ENCODE peak calls at places on chromosomes 13 and 19, in nine cellular contexts. W is heart right ventricle, R is tibial nerve, V is testis, P is thoracic aorta, X is tibial artery, K is left ventricle myocardium inferior, Q is A549, C is H1. N is an unnamed sample.

GRCh38 chr13:81393686-81394085 is 1052.8 kb upstream of the SPRY2 start:
- DNase-seq in X (no peak), V (no peak), C (no peak), R (no peak), P (no peak), W (no peak), Q (no peak), K (no peak), N (no peak)

GRCh38 chr19:56117376-56117884 is 3.7 kb downstream of the ZNF787 start:
- DNase-seq in P (no peak), V (no peak), W (no peak), Q (no peak), C (no peak), X (no peak), R (no peak), K (no peak), N (no peak)

GRCh38 chr19:50050406-50051223 is 24.8 kb downstream of the ZNF473 start:
- DNase-seq in P (peak), Q (peak), K (peak), W (peak), C (peak), V (peak), X (peak), R (peak), N (peak)

GRCh38 chr19:41302624-41303351 is 7.2 kb upstream of the CCDC97 start:
- DNase-seq in W (no peak), R (no peak), Q (no peak), X (peak), C (no peak), V (no peak), P (no peak), K (no peak), N (no peak)

GRCh38 chr19:38213911-38214625 is 10.0 kb downstream of the DPF1 start:
- DNase-seq in C (no peak), X (no peak), Q (peak), K (no peak), P (no peak), V (no peak), R (no peak), W (no peak), N (peak)

GRCh38 chr19:10105241-10106099 is 692 bp upstream of the PPAN start:
- DNase-seq in X (no peak), W (no peak), C (no peak), Q (no peak), V (no peak), K (no peak), R (no peak), P (no peak), N (no peak)

GRCh38 chr19:1154731-1155351 is 19.2 kb downstream of the SBNO2 start:
- DNase-seq in W (peak), C (no peak), X (peak), P (peak), Q (peak), K (peak), R (peak), V (peak), N (peak)

GRCh38 chr13:41222259-41222852 is 28.0 kb upstream of the KBTBD7 start:
- DNase-seq in Q (peak), C (peak), P (no peak), R (peak), V (peak), W (peak), X (peak), K (no peak), N (no peak)

GRCh38 chr19:10979950-10980349 is 19.1 kb downstream of the SMARCA4 start:
- DNase-seq in P (no peak), X (peak), V (no peak), W (no peak), K (no peak), C (no peak), Q (no peak), R (no peak), N (no peak)

GRCh38 chr13:45967589-45967988 is 85.0 kb downstream of the ZC3H13 start:
- DNase-seq in V (no peak), P (no peak), Q (no peak), W (no peak), C (no peak), R (no peak), X (no peak), K (no peak), N (no peak)

GRCh38 chr19:16660763-16661479 is at the start of gene TMEM38A:
- DNase-seq in V (peak), R (no peak), K (peak), W (peak), P (no peak), Q (no peak), X (peak), C (peak), N (peak)

GRCh38 chr13:113635709-113636108 is 22.3 kb downstream of the ATP4B start:
- DNase-seq in K (peak), X (no peak), C (no peak), P (no peak), W (no peak), Q (no peak), R (no peak), V (no peak), N (no peak)

GRCh38 chr13:110593430-110594130 is 21.8 kb upstream of the NAXD start:
- DNase-seq in Q (peak), V (no peak), K (no peak), X (no peak), C (no peak), R (peak), P (no peak), W (no peak), N (no peak)

GRCh38 chr19:40539070-40539469 is 37.6 kb upstream of the SHKBP1 start:
- DNase-seq in X (no peak), K (no peak), W (no peak), V (no peak), P (no peak), C (no peak), R (no peak), Q (peak), N (no peak)

GRCh38 chr13:100573121-100573520 is 15.5 kb downstream of the GGACT start:
- DNase-seq in C (peak), P (no peak), X (peak), V (peak), W (peak), Q (peak), K (peak), R (peak), N (peak)

GRCh38 chr19:42267644-42268141 is 1.4 kb upstream of the CIC start:
- DNase-seq in X (no peak), C (no peak), P (no peak), V (no peak), W (no peak), R (no peak), K (no peak), Q (no peak), N (no peak)

GRCh38 chr13:78784017-78784745 is 125.2 kb upstream of the OBI1 start:
- DNase-seq in C (no peak), X (no peak), Q (no peak), K (no peak), V (no peak), W (no peak), R (no peak), P (no peak), N (no peak)

GRCh38 chr19:4326837-4327251 is 11.8 kb downstream of the STAP2 start:
- DNase-seq in C (peak), X (no peak), V (no peak), K (no peak), Q (no peak), W (no peak), R (no peak), P (no peak), N (no peak)

GRCh38 chr13:109616021-109616420 is 170.4 kb downstream of the IRS2 start:
- DNase-seq in R (no peak), K (no peak), X (no peak), W (no peak), P (no peak), Q (no peak), V (no peak), C (no peak), N (no peak)

GRCh38 chr19:9565900-9566705 is 18.2 kb downstream of the ZNF121 start:
- DNase-seq in W (no peak), K (no peak), R (no peak), C (no peak), Q (peak), P (no peak), X (no peak), V (no peak), N (no peak)

GRCh38 chr19:15871570-15871969 is 26.3 kb downstream of the CYP4F2 start:
- DNase-seq in P (no peak), Q (no peak), W (no peak), K (no peak), C (no peak), X (no peak), R (no peak), V (no peak), N (no peak)

GRCh38 chr13:100872761-100873160 is 198.2 kb upstream of the TMTC4 start:
- DNase-seq in V (no peak), Q (no peak), W (no peak), K (no peak), X (no peak), P (no peak), C (no peak), R (no peak), N (no peak)

GRCh38 chr19:19064811-19065745 is 1.3 kb downstream of the SLC25A42 start:
- DNase-seq in V (no peak), P (no peak), R (no peak), C (no peak), W (no peak), X (no peak), Q (no peak), K (no peak), N (peak)

GRCh38 chr19:54063350-54064078 is at the start of gene VSTM1:
- DNase-seq in K (no peak), V (no peak), X (no peak), P (no peak), Q (no peak), R (no peak), W (no peak), C (no peak), N (no peak)

GRCh38 chr19:55189424-55189823 is 9.3 kb upstream of the SYT5 start:
- DNase-seq in R (no peak), K (peak), P (no peak), V (no peak), Q (peak), X (peak), C (no peak), W (peak), N (peak)

GRCh38 chr13:68727165-68727564 is 1380.5 kb upstream of the ATXN8OS start:
- DNase-seq in K (no peak), R (no peak), X (no peak), V (no peak), P (no peak), W (no peak), Q (no peak), C (no peak), N (no peak)

GRCh38 chr19:50720921-50721291 is 1.3 kb upstream of the SHANK1 start:
- DNase-seq in W (no peak), R (no peak), V (no peak), C (peak), K (no peak), X (no peak), P (no peak), Q (peak), N (no peak)

GRCh38 chr13:109764474-109765292 is 21.7 kb downstream of the IRS2 start:
- DNase-seq in V (no peak), K (no peak), W (no peak), Q (no peak), X (no peak), P (no peak), R (no peak), C (no peak), N (peak)

GRCh38 chr19:28878862-28879566 is 333.9 kb downstream of the UQCRFS1 start:
- DNase-seq in C (peak), P (peak), V (peak), K (peak), X (peak), Q (peak), R (peak), W (peak), N (peak)

GRCh38 chr19:41226053-41226873 is 7.2 kb downstream of the AXL start:
- DNase-seq in V (peak), W (peak), P (peak), X (peak), K (peak), Q (peak), C (peak), R (peak), N (no peak)

GRCh38 chr13:99984463-99985242 is 3.1 kb downstream of the ZIC2 start:
- DNase-seq in X (no peak), V (no peak), W (no peak), C (peak), P (no peak), R (no peak), K (no peak), Q (peak), N (no peak)

GRCh38 chr19:11382898-11383705 is 1.0 kb downstream of the EPOR start:
- DNase-seq in W (peak), K (peak), R (peak), V (peak), C (peak), X (peak), P (no peak), Q (peak), N (no peak)

GRCh38 chr13:31377946-31378345 is 178.2 kb downstream of the B3GLCT start:
- DNase-seq in R (no peak), C (no peak), K (no peak), P (no peak), W (no peak), V (no peak), X (no peak), Q (no peak), N (no peak)

DNA sequence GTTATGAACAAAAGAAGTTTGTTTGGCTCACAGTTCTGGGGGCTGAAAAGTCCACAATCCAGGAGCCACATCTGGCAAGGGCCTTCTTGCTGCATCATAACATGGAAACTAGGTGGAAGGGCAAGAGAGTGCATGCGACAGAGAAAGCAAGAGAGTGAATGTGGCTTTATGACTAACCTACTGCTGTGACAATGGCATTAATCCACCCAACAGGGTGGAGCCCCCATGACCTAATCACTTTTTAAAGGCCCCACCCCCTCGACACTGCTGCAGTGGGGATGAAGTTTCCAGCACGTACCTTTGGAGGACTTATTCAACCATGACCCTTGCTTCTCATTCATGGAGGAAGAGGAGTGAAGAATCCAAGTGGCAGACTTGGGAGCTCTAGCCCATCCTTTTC is 30.0 kb upstream of the RFXAP start:
- DNase-seq in X (no peak), C (no peak), Q (no peak), W (no peak), P (no peak), K (no peak), V (no peak), R (no peak), N (no peak)
- TF ChIP-seq CTCF in X (no peak), C (no peak), Q (no peak), W (no peak), P (no peak), K (no peak), V (no peak), R (no peak), N (no peak)

GRCh38 chr19:3315676-3315973 is 50.8 kb upstream of the NFIC start:
- DNase-seq in X (no peak), Q (no peak), R (no peak), V (no peak), P (no peak), C (no peak), W (no peak), K (no peak), N (no peak)
- H3K27ac ChIP-seq in X (no peak), Q (no peak), R (no peak), V (no peak), P (no peak), C (no peak), W (no peak), K (no peak), N (no peak)

GRCh38 chr19:13027031-13027430 is 31.8 kb downstream of the NFIX start:
- DNase-seq in K (no peak), P (no peak), Q (no peak), C (no peak), R (no peak), W (no peak), X (no peak), V (no peak), N (no peak)

GRCh38 chr19:13024126-13024957 is 29.1 kb downstream of the NFIX start:
- DNase-seq in K (no peak), X (no peak), Q (no peak), P (no peak), C (no peak), W (no peak), R (no peak), V (no peak), N (peak)

GRCh38 chr19:13024958-13025653 is 29.8 kb downstream of the NFIX start:
- DNase-seq in C (peak), P (no peak), X (no peak), K (no peak), Q (no peak), W (no peak), R (no peak), V (no peak), N (no peak)

GRCh38 chr19:13026478-13026999 is 31.3 kb downstream of the NFIX start:
- DNase-seq in W (no peak), R (no peak), V (no peak), C (no peak), Q (peak), X (no peak), K (no peak), P (no peak), N (no peak)

DNA sequence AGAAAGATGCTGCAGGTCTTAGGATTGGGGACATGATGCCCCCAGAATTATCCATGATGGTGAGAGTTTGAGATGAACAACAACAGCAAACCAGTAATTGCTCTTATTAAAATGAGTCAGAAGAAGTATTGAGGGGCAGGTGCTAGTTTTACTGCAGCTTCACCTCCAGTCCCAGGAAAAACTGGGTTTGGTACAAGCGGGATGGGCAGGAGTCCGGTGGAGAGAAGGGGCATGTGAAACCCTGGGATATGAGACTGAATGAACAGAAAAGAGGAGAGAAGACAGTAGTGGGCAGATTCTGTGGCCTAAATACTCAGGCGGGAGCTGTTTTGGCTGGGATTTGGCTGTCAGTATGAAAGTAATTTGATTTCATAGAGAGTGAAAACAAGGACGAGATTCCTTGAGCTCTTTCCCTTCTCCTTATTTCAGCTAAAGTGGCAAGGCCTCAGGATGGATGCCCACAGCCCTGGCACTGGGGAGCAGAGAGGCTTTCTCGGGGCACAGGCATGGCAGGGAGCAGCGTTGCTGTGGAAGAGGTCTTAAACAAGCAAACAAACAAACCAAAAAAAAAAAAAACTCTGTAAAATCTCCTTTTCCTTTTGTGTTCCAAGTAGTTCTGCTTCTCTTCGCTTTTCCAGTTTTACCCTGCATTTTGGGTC is 30.7 kb downstream of the NFIX start:
- DNase-seq in Q (no peak), W (no peak), K (no peak), V (no peak), X (no peak), C (no peak), P (no peak), R (no peak), N (no peak)
- TF ChIP-seq CTCF in Q (no peak), W (no peak), K (no peak), V (no peak), X (no peak), C (no peak), P (no peak), R (no peak), N (no peak)

DNA sequence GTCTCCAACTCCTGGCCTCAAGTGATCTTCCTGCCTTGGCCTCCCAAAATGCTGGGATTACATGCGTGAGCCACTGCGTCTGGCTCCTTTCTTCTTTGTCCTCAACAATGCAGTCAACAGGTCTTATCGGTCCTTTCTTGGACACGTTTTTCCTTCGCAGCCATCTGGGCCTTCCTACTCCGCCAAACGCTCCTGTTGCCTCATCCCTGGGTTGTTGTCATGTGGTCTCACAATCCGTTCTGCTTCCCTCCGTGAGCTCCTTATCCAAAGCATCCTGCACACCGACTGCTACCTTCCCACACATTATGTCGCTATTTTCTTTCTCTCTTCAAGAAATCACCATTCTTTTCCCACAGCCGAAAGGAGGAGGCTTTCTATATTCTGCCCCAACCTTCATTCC is 306.8 kb downstream of the DCLK1 start:
- DNase-seq in R (no peak), W (no peak), K (no peak), X (no peak), C (no peak), Q (no peak), P (no peak), V (no peak), N (peak)
- H3K27ac ChIP-seq in R (no peak), W (no peak), K (no peak), X (no peak), C (no peak), Q (no peak), P (no peak), V (no peak), N (peak)

N was measured in dorsolateral prefrontal cortex.